ENCODE peak calls at places on chromosome 6, in four cellular contexts. A, M, B and X are unnamed samples.

GRCh38 chr6:156033598-156033997 is 578.0 kb upstream of the NOX3 start:
- DNase-seq in A (no peak), M (no peak), B (no peak), X (no peak)

GRCh38 chr6:42450314-42451145 is 1.2 kb downstream of the TRERF1 start:
- DNase-seq in A (no peak), M (peak), B (no peak), X (no peak)

GRCh38 chr6:163958646-163959045 is 544.1 kb downstream of the QKI start:
- DNase-seq in A (no peak), M (no peak), B (no peak), X (no peak)

GRCh38 chr6:7540595-7540994 is 876 bp upstream of the DSP start:
- DNase-seq in A (no peak), M (no peak), B (no peak), X (no peak)

GRCh38 chr6:55758156-55758942 is 117.0 kb downstream of the BMP5 start:
- DNase-seq in A (peak), M (no peak), B (no peak), X (peak)

GRCh38 chr6:64012351-64013060 is 376.9 kb downstream of the PHF3 start:
- DNase-seq in A (peak), M (peak), B (no peak), X (no peak)

GRCh38 chr6:56902551-56903464 is 52.1 kb upstream of the BEND6 start:
- DNase-seq in A (peak), M (no peak), B (no peak), X (peak)

GRCh38 chr6:16812993-16813392 is 51.7 kb upstream of the ATXN1 start:
- DNase-seq in A (no peak), M (no peak), B (no peak), X (no peak)

GRCh38 chr6:125611573-125612399 is 137.6 kb upstream of the HEY2 start:
- DNase-seq in A (no peak), M (no peak), B (no peak), X (peak)

GRCh38 chr6:27545271-27546046 is 72.6 kb upstream of the ZNF184 start:
- DNase-seq in A (peak), M (no peak), B (no peak), X (peak)

GRCh38 chr6:131159578-131159977 is 24.3 kb downstream of the AKAP7 start:
- DNase-seq in A (no peak), M (no peak), B (no peak), X (no peak)

GRCh38 chr6:37940074-37940847 is 120.7 kb downstream of the ZFAND3 start:
- DNase-seq in A (no peak), M (no peak), B (no peak), X (peak)

GRCh38 chr6:2988426-2989331 is 11.0 kb upstream of the NQO2 start:
- DNase-seq in A (peak), M (peak), B (peak), X (peak)

GRCh38 chr6:79048611-79049010 is 29.4 kb downstream of the PHIP start:
- DNase-seq in A (peak), M (no peak), B (no peak), X (peak)

GRCh38 chr6:19465240-19465639 is 371.9 kb upstream of the ID4 start:
- DNase-seq in A (no peak), M (no peak), B (no peak), X (no peak)

GRCh38 chr6:127457444-127458064 is 1.6 kb downstream of the KIAA0408 start:
- DNase-seq in A (no peak), M (no peak), B (no peak), X (no peak)

GRCh38 chr6:114576330-114576729 is 233.5 kb upstream of the HS3ST5 start:
- DNase-seq in A (no peak), M (no peak), B (no peak), X (no peak)

GRCh38 chr6:119308048-119308570 is 41.5 kb downstream of the MAN1A1 start:
- DNase-seq in A (peak), M (no peak), B (no peak), X (peak)

GRCh38 chr6:52611833-52612232 is 35.0 kb upstream of the TRAM2 start:
- DNase-seq in A (no peak), M (no peak), B (no peak), X (no peak)

GRCh38 chr6:36314221-36315014 is 22.3 kb downstream of the BNIP5 start:
- DNase-seq in A (no peak), M (no peak), B (no peak), X (no peak)

GRCh38 chr6:104014560-104014959 is 845.2 kb downstream of the HACE1 start:
- DNase-seq in A (no peak), M (no peak), B (no peak), X (no peak)

GRCh38 chr6:12537389-12537788 is 179.2 kb upstream of the PHACTR1 start:
- DNase-seq in A (peak), M (no peak), B (no peak), X (peak)

GRCh38 chr6:41040101-41040910 is 1.3 kb upstream of the UNC5CL start:
- DNase-seq in A (peak), M (peak), B (no peak), X (no peak)

GRCh38 chr6:72968704-72969103 is 256.6 kb downstream of the KHDC1L start:
- DNase-seq in A (no peak), M (no peak), B (no peak), X (peak)

GRCh38 chr6:26195924-26196845 is 109.0 kb downstream of the HFE start:
- DNase-seq in A (peak), M (peak), B (peak), X (peak)

GRCh38 chr6:130811932-130812331 is 15.3 kb upstream of the SMLR1 start:
- DNase-seq in A (peak), M (no peak), B (no peak), X (no peak)

GRCh38 chr6:156695747-156696146 is 81.4 kb upstream of the ARID1B start:
- DNase-seq in A (no peak), M (no peak), B (no peak), X (no peak)

GRCh38 chr6:43695078-43695966 is 7.7 kb upstream of the MRPS18A start:
- DNase-seq in A (no peak), M (peak), B (no peak), X (no peak)
- TF ChIP-seq POLR2AphosphoS5 in A (no peak), M (no peak), B (no peak), X (no peak)

DNA sequence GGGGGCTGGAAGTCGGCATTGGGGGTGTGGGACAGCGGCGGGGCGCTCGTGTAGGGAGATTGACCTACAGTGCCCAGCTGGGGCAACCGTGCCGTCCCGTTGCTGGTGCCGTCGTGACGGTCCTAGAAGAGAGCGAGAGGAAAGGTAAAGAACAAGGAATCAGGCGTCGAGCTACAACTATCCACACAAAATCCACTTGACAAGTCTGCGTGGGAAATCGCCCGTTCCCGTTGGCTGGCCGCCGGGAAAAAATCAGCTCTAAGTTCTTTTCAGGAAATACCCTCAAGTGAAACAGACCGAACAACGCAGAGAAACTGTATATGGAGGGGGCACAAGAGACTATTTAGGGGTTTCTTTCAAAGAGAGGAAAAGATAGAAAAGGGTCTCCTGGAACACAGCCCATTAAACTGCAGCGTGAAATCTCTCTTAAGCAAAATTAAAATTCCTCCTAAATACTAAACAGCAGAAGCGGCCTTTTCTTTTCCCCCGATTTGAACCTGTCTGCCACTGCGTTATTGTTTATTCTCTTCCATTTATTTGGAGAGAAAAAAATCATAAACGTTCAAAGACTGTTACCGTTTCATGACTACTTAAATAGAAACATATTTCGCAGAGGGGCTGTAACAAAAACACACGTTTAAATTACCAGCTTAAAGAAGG is 4.5 kb downstream of the TFAP2A start:
- DNase-seq in A (no peak), M (no peak), B (no peak), X (no peak)
- H3K4me3 ChIP-seq in A (no peak), M (no peak), B (no peak), X (no peak)

DNA sequence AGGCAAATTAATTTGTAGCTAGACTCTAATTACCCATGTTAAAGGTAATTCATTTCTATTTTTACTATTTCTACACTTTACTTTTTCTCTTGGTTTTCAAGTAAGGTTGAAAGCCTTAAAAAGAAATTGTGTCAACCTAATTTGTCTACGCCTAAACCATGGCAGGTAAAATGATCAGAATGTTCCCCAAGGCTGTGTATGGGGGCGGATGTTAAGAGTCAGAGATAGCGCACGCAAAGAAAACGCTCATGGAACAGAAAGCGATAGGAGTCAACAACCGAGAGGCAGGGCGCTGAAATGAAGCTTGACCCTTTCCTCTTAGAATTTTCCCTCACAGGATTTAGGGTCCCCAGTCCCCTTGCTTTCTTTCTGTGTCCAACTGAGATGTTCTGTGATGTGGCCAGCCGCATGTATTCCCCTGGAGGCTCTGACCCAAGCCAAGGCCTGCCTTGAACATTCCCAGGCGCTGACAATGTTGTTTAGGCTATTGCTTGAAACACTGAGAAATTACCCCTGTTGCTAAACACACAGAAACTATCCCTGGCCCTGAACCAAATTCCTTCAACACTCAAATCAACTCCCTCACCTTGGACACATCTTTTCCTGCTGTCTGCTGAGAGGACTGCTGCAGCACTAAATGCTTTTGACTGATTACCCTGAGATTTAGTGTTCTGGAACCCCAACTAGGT is 10.9 kb downstream of the PSMB1 start:
- DNase-seq in A (no peak), M (no peak), B (no peak), X (no peak)
- TF ChIP-seq POLR2A in A (no peak), M (no peak), B (no peak), X (no peak)

DNA sequence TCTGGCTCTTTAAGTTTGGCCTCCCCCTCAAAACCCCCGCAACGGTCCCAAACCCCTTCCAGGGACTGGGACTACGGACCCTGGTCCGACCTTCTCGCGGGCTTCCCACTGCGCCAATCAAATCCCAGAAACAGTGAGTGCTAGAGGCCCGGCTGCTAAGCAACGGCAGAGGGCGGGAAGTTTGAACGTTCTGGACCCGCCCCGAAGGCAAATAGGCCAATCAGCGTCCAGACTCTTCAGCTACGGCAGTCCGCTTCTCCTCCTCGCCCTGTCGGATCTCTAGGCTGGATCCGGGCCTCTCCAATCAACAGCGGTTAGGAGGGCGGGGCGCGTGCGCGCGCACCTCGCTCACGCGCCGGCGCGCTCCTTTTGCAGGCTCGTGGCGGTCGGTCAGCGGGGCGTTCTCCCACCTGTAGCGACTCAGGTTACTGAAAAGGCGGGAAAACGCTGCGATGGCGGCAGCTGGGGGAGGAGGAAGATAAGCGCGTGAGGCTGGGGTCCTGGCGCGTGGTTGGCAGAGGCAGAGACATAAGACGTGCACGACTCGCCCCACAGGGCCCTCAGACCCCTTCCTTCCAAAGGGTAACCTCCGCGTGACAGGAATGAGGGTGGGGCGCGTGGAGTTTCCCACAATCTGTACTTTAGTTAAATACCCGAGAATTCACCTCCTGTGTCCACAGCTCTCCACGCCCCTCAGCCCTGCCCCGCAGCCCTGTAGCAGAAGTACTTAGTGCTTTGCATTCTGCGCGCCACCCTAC is at the start of gene MSH5:
- DNase-seq in A (peak), M (peak), B (peak), X (peak)
- TF ChIP-seq POLR2AphosphoS5 in A (peak), M (peak), B (peak), X (peak)

DNA sequence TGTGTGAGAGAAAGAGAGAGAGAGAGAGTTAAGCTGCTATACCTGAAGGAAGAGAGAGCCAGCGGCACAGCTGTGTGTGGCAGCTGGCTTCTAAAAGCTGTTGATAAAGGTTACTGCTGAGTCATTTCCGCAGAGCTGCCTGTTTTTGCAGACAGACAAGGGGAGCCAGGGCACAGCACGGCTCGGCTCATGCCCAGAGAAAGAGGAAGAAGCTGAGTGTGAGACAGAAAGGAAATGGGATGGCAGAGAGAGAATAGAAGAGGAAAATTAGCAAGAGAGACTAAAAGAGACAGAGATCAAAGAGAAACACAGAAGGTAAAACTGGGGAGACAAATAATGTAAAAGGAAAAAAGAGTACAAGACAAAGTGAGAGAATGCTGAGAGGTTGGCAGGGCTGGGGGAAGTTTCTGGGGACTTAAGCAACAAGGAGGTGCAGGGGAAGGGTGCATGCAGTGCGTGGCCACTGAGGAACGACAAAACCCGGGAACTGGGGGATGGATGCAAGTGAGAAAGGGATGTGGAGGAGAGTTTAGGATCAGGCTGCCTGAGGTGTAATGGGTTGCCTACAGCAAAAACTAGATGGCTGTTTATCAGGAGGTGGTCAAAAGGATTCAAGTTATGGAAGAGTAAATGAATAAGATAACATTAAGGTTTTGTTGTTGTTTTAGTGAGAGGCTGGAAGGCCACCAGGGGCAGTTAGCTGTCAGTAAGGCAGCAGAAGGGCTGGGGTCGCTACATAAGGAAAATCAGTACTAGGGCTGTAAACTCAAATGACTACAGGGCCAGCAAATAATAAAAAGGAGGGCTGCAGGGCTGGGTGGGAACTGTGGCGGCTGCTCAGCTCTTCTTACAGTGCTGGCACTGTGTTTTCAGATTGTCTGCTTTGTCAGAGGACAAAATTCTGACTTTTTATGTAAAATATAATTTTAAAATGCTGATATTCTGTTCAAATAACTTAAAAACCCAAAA is 22.9 kb downstream of the HLA-A start:
- DNase-seq in A (peak), M (peak), B (peak), X (peak)
- H3K4me3 ChIP-seq in A (peak), M (peak), B (peak), X (no peak)

GRCh38 chr6:109961666-109962065 is 16.4 kb upstream of the GPR6 start:
- DNase-seq in A (no peak), M (no peak), B (no peak), X (no peak)

GRCh38 chr6:109964949-109965348 is 13.2 kb upstream of the GPR6 start:
- DNase-seq in A (no peak), M (no peak), B (no peak), X (no peak)

GRCh38 chr6:109963598-109964170 is 14.4 kb upstream of the GPR6 start:
- DNase-seq in A (no peak), M (no peak), B (no peak), X (no peak)

GRCh38 chr6:109958626-109959025 is 19.5 kb upstream of the GPR6 start:
- DNase-seq in A (no peak), M (no peak), B (no peak), X (no peak)

GRCh38 chr6:109962271-109962670 is 15.8 kb upstream of the GPR6 start:
- DNase-seq in A (no peak), M (no peak), B (no peak), X (no peak)
- TF ChIP-seq POLR2A in A (no peak), M (no peak), B (no peak), X (no peak)

DNA sequence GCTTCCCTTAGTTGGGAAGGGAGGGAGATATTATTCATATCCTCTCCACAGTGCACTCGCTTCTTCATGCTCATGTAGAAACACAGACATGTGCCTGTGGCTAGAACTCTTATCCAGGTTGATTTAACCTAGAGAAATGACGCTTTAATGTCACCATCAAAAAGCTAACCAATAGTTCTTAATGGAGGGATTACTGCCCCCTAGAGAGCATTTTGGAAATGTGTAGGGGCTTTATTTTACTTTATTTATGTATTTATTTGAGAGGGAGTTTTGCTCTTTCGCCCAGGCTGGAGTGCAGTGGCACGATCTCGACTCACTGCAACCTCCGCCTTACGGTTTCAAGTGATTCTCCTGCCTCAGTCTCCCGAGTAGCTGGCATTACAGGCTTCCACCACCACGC is 229.6 kb downstream of the SOD2 start:
- DNase-seq in A (no peak), M (no peak), B (no peak), X (no peak)
- TF ChIP-seq POLR2AphosphoS5 in A (no peak), M (no peak), B (no peak), X (no peak)